ENCODE peak calls at places on chromosome 13, in eight cellular contexts. One of them, this sample, is unnamed.

GRCh38 chr13:44219808-44220544 is 153.6 kb upstream of the SERP2 start:
- DNase-seq in hypothalamus: no peak
- DNase-seq in NCI-H774: no peak
- DNase-seq in endothelial cell: no peak
- DNase-seq in GM23338: no peak
- DNase-seq in C1 segment of cervical spinal cord: no peak
- DNase-seq in midbrain: no peak
- DNase-seq in mucosa of gallbladder: no peak
- DNase-seq in this sample: peak

GRCh38 chr13:98478134-98479129 is 98.5 kb downstream of the STK24 start:
- DNase-seq in hypothalamus: no peak
- DNase-seq in NCI-H774: no peak
- DNase-seq in endothelial cell: peak
- DNase-seq in GM23338: peak
- DNase-seq in C1 segment of cervical spinal cord: no peak
- DNase-seq in midbrain: no peak
- DNase-seq in mucosa of gallbladder: no peak
- DNase-seq in this sample: peak

GRCh38 chr13:72652681-72653080 is 74.7 kb downstream of the MZT1 start:
- DNase-seq in hypothalamus: no peak
- DNase-seq in NCI-H774: no peak
- DNase-seq in endothelial cell: no peak
- DNase-seq in GM23338: no peak
- DNase-seq in C1 segment of cervical spinal cord: no peak
- DNase-seq in midbrain: no peak
- DNase-seq in mucosa of gallbladder: no peak
- DNase-seq in this sample: peak

GRCh38 chr13:74573654-74574053 is 439.4 kb upstream of the KLF12 start:
- DNase-seq in hypothalamus: no peak
- DNase-seq in NCI-H774: no peak
- DNase-seq in endothelial cell: peak
- DNase-seq in GM23338: peak
- DNase-seq in C1 segment of cervical spinal cord: no peak
- DNase-seq in midbrain: peak
- DNase-seq in mucosa of gallbladder: no peak
- DNase-seq in this sample: no peak

GRCh38 chr13:77386880-77387606 is 60.1 kb upstream of the MYCBP2 start:
- DNase-seq in hypothalamus: no peak
- DNase-seq in NCI-H774: no peak
- DNase-seq in endothelial cell: no peak
- DNase-seq in GM23338: no peak
- DNase-seq in C1 segment of cervical spinal cord: no peak
- DNase-seq in midbrain: peak
- DNase-seq in mucosa of gallbladder: no peak
- DNase-seq in this sample: peak

GRCh38 chr13:37899753-37900152 is 30.2 kb upstream of the TRPC4 start:
- DNase-seq in hypothalamus: no peak
- DNase-seq in NCI-H774: no peak
- DNase-seq in endothelial cell: no peak
- DNase-seq in GM23338: no peak
- DNase-seq in C1 segment of cervical spinal cord: no peak
- DNase-seq in midbrain: no peak
- DNase-seq in mucosa of gallbladder: peak
- DNase-seq in this sample: no peak

GRCh38 chr13:113656015-113656588 is 1.9 kb downstream of the ATP4B start:
- DNase-seq in hypothalamus: no peak
- DNase-seq in NCI-H774: no peak
- DNase-seq in endothelial cell: no peak
- DNase-seq in GM23338: no peak
- DNase-seq in C1 segment of cervical spinal cord: no peak
- DNase-seq in midbrain: no peak
- DNase-seq in mucosa of gallbladder: no peak
- DNase-seq in this sample: no peak

GRCh38 chr13:99322297-99323103 is 15.3 kb upstream of the GPR183 start:
- DNase-seq in hypothalamus: no peak
- DNase-seq in NCI-H774: no peak
- DNase-seq in endothelial cell: no peak
- DNase-seq in GM23338: no peak
- DNase-seq in C1 segment of cervical spinal cord: no peak
- DNase-seq in midbrain: no peak
- DNase-seq in mucosa of gallbladder: no peak
- DNase-seq in this sample: peak

GRCh38 chr13:44519642-44520041 is 56.5 kb downstream of the TSC22D1 start:
- DNase-seq in hypothalamus: no peak
- DNase-seq in NCI-H774: no peak
- DNase-seq in endothelial cell: no peak
- DNase-seq in GM23338: no peak
- DNase-seq in C1 segment of cervical spinal cord: no peak
- DNase-seq in midbrain: no peak
- DNase-seq in mucosa of gallbladder: no peak
- DNase-seq in this sample: no peak

GRCh38 chr13:79401259-79402071 is 4.6 kb downstream of the RBM26 start:
- DNase-seq in hypothalamus: no peak
- DNase-seq in NCI-H774: no peak
- DNase-seq in endothelial cell: no peak
- DNase-seq in GM23338: no peak
- DNase-seq in C1 segment of cervical spinal cord: no peak
- DNase-seq in midbrain: no peak
- DNase-seq in mucosa of gallbladder: no peak
- DNase-seq in this sample: no peak

GRCh38 chr13:26784704-26785639 is 24.4 kb upstream of the GPR12 start:
- DNase-seq in hypothalamus: no peak
- DNase-seq in NCI-H774: no peak
- DNase-seq in endothelial cell: no peak
- DNase-seq in GM23338: peak
- DNase-seq in C1 segment of cervical spinal cord: no peak
- DNase-seq in midbrain: no peak
- DNase-seq in mucosa of gallbladder: no peak
- DNase-seq in this sample: no peak

GRCh38 chr13:61135583-61135982 is 280.1 kb downstream of the PCDH20 start:
- DNase-seq in hypothalamus: no peak
- DNase-seq in NCI-H774: no peak
- DNase-seq in endothelial cell: no peak
- DNase-seq in GM23338: no peak
- DNase-seq in C1 segment of cervical spinal cord: no peak
- DNase-seq in midbrain: no peak
- DNase-seq in mucosa of gallbladder: no peak
- DNase-seq in this sample: no peak

GRCh38 chr13:99151516-99151915 is 49.1 kb upstream of the UBAC2 start:
- DNase-seq in hypothalamus: no peak
- DNase-seq in NCI-H774: no peak
- DNase-seq in endothelial cell: no peak
- DNase-seq in GM23338: no peak
- DNase-seq in C1 segment of cervical spinal cord: no peak
- DNase-seq in midbrain: no peak
- DNase-seq in mucosa of gallbladder: no peak
- DNase-seq in this sample: peak

This sample was measured in PC-3.